ENCODE peak calls at places on chromosomes 5 and 9, in nine cellular contexts. M is cardiac fibroblast, O is cardiac muscle cell, R is IMR-90, Q is ecto neural progenitor cell, P is hypothalamus, L is HEK293T, Y is hepatocyte, I is left ventricle myocardium superior. B is an unnamed sample.

GRCh38 chr5:86688414-86688813 is 70.7 kb downstream of the COX7C start:
- DNase-seq in M (no peak), O (no peak), R (no peak), Q (no peak), P (no peak), L (no peak), Y (no peak), I (no peak), B (no peak)

GRCh38 chr9:134963546-134963945 is 45.8 kb upstream of the FCN1 start:
- DNase-seq in M (no peak), O (no peak), R (no peak), Q (no peak), P (no peak), L (no peak), Y (no peak), I (no peak), B (no peak)

GRCh38 chr9:108889649-108890067 is 27.6 kb downstream of the ACTL7A start:
- DNase-seq in M (peak), O (peak), R (peak), Q (no peak), P (no peak), L (no peak), Y (peak), I (no peak), B (no peak)

GRCh38 chr5:175022286-175022685 is 297.9 kb downstream of the MSX2 start:
- DNase-seq in M (no peak), O (no peak), R (no peak), Q (no peak), P (no peak), L (no peak), Y (no peak), I (no peak), B (no peak)

GRCh38 chr5:76742586-76742985 is 26.7 kb downstream of the F2R start:
- DNase-seq in M (peak), O (peak), R (peak), Q (no peak), P (no peak), L (no peak), Y (no peak), I (no peak), B (no peak)

GRCh38 chr5:543755-544674 is 19.8 kb upstream of the SLC9A3 start:
- DNase-seq in M (no peak), O (no peak), R (no peak), Q (no peak), P (no peak), L (no peak), Y (no peak), I (peak), B (no peak)

GRCh38 chr9:98807070-98807810 is at the start of gene GALNT12:
- DNase-seq in M (no peak), O (no peak), R (no peak), Q (peak), P (peak), L (peak), Y (peak), I (peak), B (no peak)

GRCh38 chr9:34437006-34437925 is 21.1 kb downstream of the FAM219A start:
- DNase-seq in M (peak), O (peak), R (peak), Q (peak), P (no peak), L (peak), Y (peak), I (no peak), B (no peak)

GRCh38 chr9:124297553-124297905 is 39.8 kb downstream of the NEK6 start:
- DNase-seq in M (peak), O (peak), R (peak), Q (no peak), P (peak), L (no peak), Y (peak), I (peak), B (peak)

GRCh38 chr9:132880311-132880661 is 1.6 kb downstream of the SPACA9 start:
- DNase-seq in M (no peak), O (no peak), R (no peak), Q (no peak), P (no peak), L (no peak), Y (no peak), I (no peak), B (no peak)

GRCh38 chr5:135625061-135625460 is 46.3 kb upstream of the CXCL14 start:
- DNase-seq in M (no peak), O (no peak), R (no peak), Q (no peak), P (no peak), L (no peak), Y (no peak), I (no peak), B (no peak)

GRCh38 chr9:91949293-91949945 is 609 bp downstream of the ROR2 start:
- DNase-seq in M (peak), O (peak), R (no peak), Q (no peak), P (no peak), L (peak), Y (peak), I (peak), B (no peak)

GRCh38 chr9:125405938-125406811 is 144.5 kb downstream of the GAPVD1 start:
- DNase-seq in M (peak), O (peak), R (peak), Q (no peak), P (no peak), L (no peak), Y (no peak), I (no peak), B (no peak)

GRCh38 chr5:148688787-148689186 is 34.5 kb upstream of the HTR4 start:
- DNase-seq in M (no peak), O (no peak), R (no peak), Q (no peak), P (no peak), L (no peak), Y (no peak), I (no peak), B (no peak)

GRCh38 chr9:135277219-135278201 is 190.0 kb downstream of the OLFM1 start:
- DNase-seq in M (no peak), O (no peak), R (no peak), Q (no peak), P (no peak), L (no peak), Y (no peak), I (no peak), B (peak)

GRCh38 chr5:616342-617039 is 4.4 kb downstream of the CEP72 start:
- DNase-seq in M (peak), O (peak), R (no peak), Q (no peak), P (no peak), L (no peak), Y (no peak), I (no peak), B (no peak)

GRCh38 chr5:65823174-65823573 is 101.2 kb downstream of the NLN start:
- DNase-seq in M (no peak), O (no peak), R (peak), Q (no peak), P (no peak), L (no peak), Y (no peak), I (no peak), B (no peak)

GRCh38 chr5:15601274-15601673 is 101.3 kb downstream of the FBXL7 start:
- DNase-seq in M (peak), O (no peak), R (peak), Q (no peak), P (no peak), L (no peak), Y (no peak), I (no peak), B (peak)

GRCh38 chr5:36279054-36279698 is 22.5 kb downstream of the RANBP3L start:
- DNase-seq in M (peak), O (peak), R (no peak), Q (no peak), P (no peak), L (no peak), Y (no peak), I (no peak), B (no peak)

GRCh38 chr9:114285166-114285867 is 37.6 kb upstream of the ORM1 start:
- DNase-seq in M (peak), O (peak), R (peak), Q (peak), P (no peak), L (no peak), Y (peak), I (peak), B (no peak)

GRCh38 chr5:83485842-83486241 is 14.3 kb downstream of the VCAN start:
- DNase-seq in M (no peak), O (no peak), R (no peak), Q (no peak), P (no peak), L (no peak), Y (no peak), I (no peak), B (no peak)

GRCh38 chr5:66981705-66982387 is 214.8 kb downstream of the CD180 start:
- DNase-seq in M (no peak), O (no peak), R (no peak), Q (no peak), P (no peak), L (no peak), Y (no peak), I (no peak), B (no peak)

GRCh38 chr5:125856949-125857348 is 566.3 kb upstream of the GRAMD2B start:
- DNase-seq in M (no peak), O (no peak), R (no peak), Q (no peak), P (no peak), L (no peak), Y (no peak), I (no peak), B (no peak)

GRCh38 chr5:52774005-52774410 is 13.7 kb upstream of the ITGA1 start:
- DNase-seq in M (no peak), O (no peak), R (no peak), Q (peak), P (no peak), L (no peak), Y (no peak), I (no peak), B (no peak)

GRCh38 chr9:78115073-78115472 is 83.5 kb upstream of the GNAQ start:
- DNase-seq in M (no peak), O (peak), R (no peak), Q (no peak), P (no peak), L (peak), Y (no peak), I (no peak), B (no peak)

GRCh38 chr5:117947836-117948235 is 1040.5 kb downstream of the DTWD2 start:
- DNase-seq in M (no peak), O (no peak), R (no peak), Q (no peak), P (no peak), L (no peak), Y (no peak), I (no peak), B (no peak)

GRCh38 chr5:143506881-143507552 is 103.5 kb upstream of the NR3C1 start:
- DNase-seq in M (peak), O (peak), R (peak), Q (no peak), P (no peak), L (no peak), Y (peak), I (no peak), B (no peak)

GRCh38 chr5:177005619-177006264 is 837 bp downstream of the UIMC1 start:
- DNase-seq in M (peak), O (peak), R (peak), Q (peak), P (peak), L (peak), Y (peak), I (peak), B (peak)

GRCh38 chr5:74762599-74762998 is 4.3 kb downstream of the GFM2 start:
- DNase-seq in M (peak), O (peak), R (peak), Q (no peak), P (no peak), L (no peak), Y (peak), I (no peak), B (no peak)

GRCh38 chr5:153827407-153827806 is 211.3 kb downstream of the FAM114A2 start:
- DNase-seq in M (no peak), O (no peak), R (no peak), Q (no peak), P (peak), L (no peak), Y (no peak), I (no peak), B (no peak)

GRCh38 chr9:127307802-127308201 is 43.2 kb downstream of the GARNL3 start:
- DNase-seq in M (no peak), O (no peak), R (no peak), Q (no peak), P (no peak), L (no peak), Y (no peak), I (peak), B (no peak)